ENCODE peak calls at places on chromosomes 16 and 17, in four cellular contexts. V is GM12878, A is HepG2, U is K562. T is an unnamed sample.

GRCh38 chr16:68823401-68823800 is 19.9 kb upstream of the TANGO6 start:
- DNase-seq in V (no peak), A (no peak), U (no peak), T (no peak)

GRCh38 chr16:35792516-35793285 is 2333.3 kb downstream of the TP53TG3F start:
- DNase-seq in V (no peak), A (no peak), U (no peak), T (no peak)

GRCh38 chr17:73069846-73070245 is 22.6 kb downstream of the SLC39A11 start:
- DNase-seq in V (no peak), A (no peak), U (no peak), T (no peak)

GRCh38 chr16:67399218-67399733 is 6.0 kb upstream of the TPPP3 start:
- DNase-seq in V (no peak), A (no peak), U (peak), T (peak)

GRCh38 chr16:72956124-72957064 is 91.5 kb downstream of the ZFHX3 start:
- DNase-seq in V (no peak), A (no peak), U (no peak), T (no peak)

GRCh38 chr17:53150101-53150698 is 672.5 kb upstream of the KIF2B start:
- DNase-seq in V (no peak), A (peak), U (no peak), T (peak)

GRCh38 chr17:34981538-34982241 is 1.4 kb downstream of the LIG3 start:
- DNase-seq in V (no peak), A (no peak), U (peak), T (no peak)

GRCh38 chr16:71250461-71251232 is 20.1 kb upstream of the HYDIN start:
- DNase-seq in V (no peak), A (no peak), U (no peak), T (no peak)

GRCh38 chr17:82200743-82201497 is 11.7 kb downstream of the CCDC57 start:
- DNase-seq in V (no peak), A (no peak), U (peak), T (no peak)

GRCh38 chr16:82603784-82604411 is 22.9 kb upstream of the CDH13 start:
- DNase-seq in V (no peak), A (peak), U (no peak), T (peak)

DNA sequence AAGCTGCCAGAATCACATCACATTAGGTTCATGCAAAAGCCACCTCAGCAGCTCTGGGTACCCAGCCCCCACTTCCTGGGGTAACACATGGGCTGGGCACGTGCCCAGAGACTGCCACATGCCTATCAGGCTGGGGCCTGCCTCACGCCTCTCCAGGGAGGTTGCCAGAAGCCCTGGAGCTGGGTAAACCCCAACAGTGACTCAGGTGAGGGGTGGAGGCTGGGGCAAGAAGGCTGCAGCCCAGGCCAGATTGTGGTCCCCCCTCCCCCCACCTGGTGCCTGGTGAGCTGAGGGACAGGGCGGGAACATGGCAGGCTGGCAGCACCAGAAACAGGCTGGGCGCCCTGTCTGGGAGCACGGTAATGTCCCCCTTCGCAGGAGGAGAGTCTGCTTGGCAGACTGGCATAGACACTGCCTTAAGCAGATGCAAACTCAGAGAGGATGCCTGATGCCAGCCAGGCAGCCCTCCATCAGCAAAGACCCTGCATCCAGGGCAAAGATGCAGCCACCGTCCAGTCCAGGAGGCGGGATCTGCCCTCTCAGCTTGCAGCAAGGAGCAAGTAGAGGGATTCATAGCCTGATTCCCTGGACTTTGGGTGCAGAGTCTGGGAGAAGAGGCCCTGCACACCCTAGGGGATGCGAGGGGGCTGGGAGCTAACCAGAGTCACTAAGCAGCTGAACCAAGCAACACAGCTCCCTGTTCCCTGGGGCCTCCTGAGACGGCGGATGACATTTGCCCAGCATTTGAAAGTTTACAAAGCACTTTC is 28.8 kb downstream of the NGFR start:
- DNase-seq in V (no peak), A (no peak), U (no peak), T (no peak)
- TF ChIP-seq RAD21 in V (no peak), A (no peak), U (no peak), T (no peak)

DNA sequence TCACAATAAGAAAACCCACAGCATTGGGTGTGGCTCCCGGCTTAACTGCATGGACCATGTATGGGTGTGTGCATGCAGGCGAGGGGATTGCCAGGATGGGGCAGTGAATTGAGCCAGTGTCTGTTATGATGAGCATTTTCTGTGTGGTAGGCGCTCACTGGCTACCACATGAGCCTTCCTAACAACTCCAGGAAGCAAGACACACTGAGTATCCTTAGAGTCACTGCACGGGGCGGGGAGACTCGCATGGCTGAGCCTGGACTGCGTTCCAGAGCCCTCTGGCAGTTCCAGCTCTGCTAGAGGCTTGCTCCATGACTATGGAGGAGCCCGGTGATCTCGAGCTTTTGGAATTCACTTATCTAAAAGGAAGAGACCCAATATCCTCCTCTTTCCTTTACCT is 225.9 kb downstream of the CCDC182 start:
- DNase-seq in V (no peak), A (no peak), U (no peak), T (peak)
- TF ChIP-seq CHD4 in V (no peak), A (no peak), U (no peak), T (no peak)

GRCh38 chr16:19696312-19696711 is 21.7 kb downstream of the KNOP1 start:
- DNase-seq in V (no peak), A (no peak), U (no peak), T (no peak)
- TF ChIP-seq RAD21 in V (no peak), A (no peak), U (no peak), T (peak)

DNA sequence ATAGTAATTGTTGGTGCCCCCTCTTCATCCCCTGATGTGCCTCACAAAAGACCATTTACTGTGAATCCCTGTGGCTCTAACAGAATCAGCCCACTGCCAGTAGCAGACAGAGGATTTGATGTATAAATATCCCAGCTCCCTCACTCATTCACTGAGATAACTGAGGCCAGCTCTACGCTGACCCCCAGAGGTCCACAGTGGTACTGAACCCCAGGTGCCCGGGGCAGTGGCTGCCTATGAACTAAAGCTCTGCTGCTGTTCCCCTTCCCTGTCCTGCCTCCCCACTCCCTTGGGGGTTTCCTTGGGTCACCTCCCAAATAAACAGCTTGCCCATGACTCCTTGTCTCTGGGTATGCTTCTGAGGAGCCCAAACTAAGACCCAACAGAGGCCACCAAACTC is 295.8 kb downstream of the FOXL1 start:
- DNase-seq in V (no peak), A (no peak), U (peak), T (no peak)
- TF ChIP-seq CHD4 in V (no peak), A (no peak), U (no peak), T (no peak)

GRCh38 chr16:4140652-4141051 is 24.4 kb upstream of the ADCY9 start:
- DNase-seq in V (peak), A (no peak), U (no peak), T (no peak)
- TF ChIP-seq RAD21 in V (no peak), A (no peak), U (no peak), T (no peak)

GRCh38 chr17:2103456-2103855 is 48.6 kb downstream of the HIC1 start:
- DNase-seq in V (no peak), A (no peak), U (no peak), T (no peak)

GRCh38 chr17:2106308-2106707 is 51.4 kb downstream of the HIC1 start:
- DNase-seq in V (no peak), A (no peak), U (no peak), T (no peak)

GRCh38 chr17:2105663-2106062 is 50.8 kb downstream of the HIC1 start:
- DNase-seq in V (no peak), A (no peak), U (no peak), T (no peak)

GRCh38 chr17:2102931-2103398 is 48.1 kb downstream of the HIC1 start:
- DNase-seq in V (no peak), A (no peak), U (no peak), T (no peak)

GRCh38 chr17:2101448-2102257 is 46.8 kb downstream of the HIC1 start:
- DNase-seq in V (no peak), A (no peak), U (no peak), T (no peak)
- TF ChIP-seq CHD4 in V (no peak), A (no peak), U (no peak), T (no peak)

GRCh38 chr17:32732900-32733299 is 144.0 kb downstream of the MYO1D start:
- DNase-seq in V (no peak), A (no peak), U (no peak), T (no peak)
- TF ChIP-seq RAD21 in V (no peak), A (no peak), U (no peak), T (no peak)

DNA sequence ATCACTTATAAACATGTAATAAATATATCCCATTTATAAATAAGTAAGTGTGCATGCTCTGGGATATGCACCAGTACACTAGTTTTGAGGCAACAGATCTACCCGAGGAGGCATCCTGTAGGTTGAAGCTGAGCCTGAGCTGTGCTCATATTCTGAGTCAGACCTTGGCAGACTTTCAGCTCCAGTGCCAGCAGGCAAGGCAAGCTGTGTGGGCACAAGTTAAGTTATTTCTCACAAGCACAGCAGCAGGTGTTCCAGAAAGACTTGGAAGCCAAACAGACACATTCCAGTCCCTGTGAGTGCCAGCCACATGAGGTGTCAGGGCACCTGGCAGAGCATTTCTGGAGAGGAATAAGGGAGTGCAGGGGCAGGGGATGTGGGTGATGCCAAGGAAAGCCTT is 1.3 kb upstream of the CLEC19A start:
- DNase-seq in V (no peak), A (no peak), U (no peak), T (peak)
- TF ChIP-seq CHD4 in V (no peak), A (no peak), U (no peak), T (no peak)

DNA sequence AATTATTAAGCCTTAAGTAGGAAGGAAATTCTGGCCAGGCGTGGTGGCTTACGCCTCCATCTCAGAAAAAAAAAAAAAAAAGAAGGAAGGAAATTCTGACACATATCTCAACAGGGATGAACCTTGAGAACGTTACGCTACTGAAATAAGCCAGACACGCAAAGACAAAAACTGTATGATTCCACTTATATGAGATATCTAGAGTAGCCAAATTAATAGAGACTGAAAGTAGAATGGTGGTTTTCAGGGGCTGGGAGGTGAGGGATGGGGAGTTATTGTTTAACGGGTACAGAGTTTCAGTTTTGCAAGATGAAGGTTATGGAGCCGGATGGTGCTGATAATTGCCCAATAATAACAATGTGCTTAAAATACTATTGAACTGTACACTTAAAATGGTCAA is 16.2 kb upstream of the HNF1B start:
- DNase-seq in V (no peak), A (no peak), U (no peak), T (no peak)
- TF ChIP-seq RAD21 in V (no peak), A (no peak), U (no peak), T (no peak)

GRCh38 chr17:1005361-1005946 is 8.5 kb downstream of the TIMM22 start:
- DNase-seq in V (no peak), A (no peak), U (no peak), T (no peak)

GRCh38 chr17:1009411-1010085 is 12.6 kb downstream of the TIMM22 start:
- DNase-seq in V (no peak), A (no peak), U (no peak), T (no peak)

GRCh38 chr17:1008008-1008761 is 11.3 kb downstream of the TIMM22 start:
- DNase-seq in V (no peak), A (no peak), U (no peak), T (no peak)

GRCh38 chr17:1006054-1006453 is 9.1 kb downstream of the TIMM22 start:
- DNase-seq in V (no peak), A (no peak), U (no peak), T (no peak)

DNA sequence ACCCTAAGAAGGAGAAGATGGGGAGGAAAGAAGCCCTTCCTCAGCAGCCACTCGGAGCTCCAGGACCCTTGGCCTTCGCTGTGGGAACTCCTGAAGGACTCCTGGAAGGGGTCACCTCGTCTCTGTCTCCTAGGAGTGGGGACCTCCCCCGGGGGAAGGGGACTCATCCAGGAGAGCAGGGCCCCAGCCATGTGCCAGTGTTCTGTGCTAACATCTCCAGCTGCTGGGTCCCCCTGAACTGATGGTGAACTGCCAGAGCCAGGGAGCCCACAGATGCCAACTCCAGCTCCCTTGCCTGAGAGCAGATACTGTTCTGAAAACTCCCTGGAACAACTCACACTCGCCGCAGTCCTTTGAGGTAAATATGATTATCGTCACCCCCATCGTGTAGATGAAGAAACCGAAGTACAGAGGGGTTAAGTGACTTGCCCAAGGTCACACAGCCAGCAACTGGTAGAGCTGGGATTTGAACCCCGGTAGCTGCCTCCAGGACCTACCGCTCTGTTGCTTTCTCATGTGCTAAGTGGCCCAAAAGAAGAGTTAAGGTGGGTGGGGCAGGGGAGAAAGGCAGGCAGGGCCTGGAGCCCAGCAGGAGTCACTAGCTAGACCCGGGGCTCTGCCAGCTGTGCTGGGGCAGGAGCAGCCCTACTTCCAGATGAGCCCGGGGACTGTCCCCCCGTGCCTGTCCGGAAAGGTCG is 10.5 kb downstream of the TIMM22 start:
- DNase-seq in V (no peak), A (no peak), U (no peak), T (no peak)
- TF ChIP-seq CHD4 in V (no peak), A (no peak), U (no peak), T (no peak)

T was measured in A549.